ENCODE peak calls at places on chromosomes 7 and 10, in five cellular contexts. P, T, F, J and Y are unnamed samples.

GRCh38 chr7:35558841-35559240 is 136.1 kb downstream of the HERPUD2 start:
- DNase-seq in P (no peak), T (no peak), F (no peak), J (no peak), Y (no peak)

GRCh38 chr10:102782698-102783540 is 39.2 kb downstream of the WBP1L start:
- DNase-seq in P (no peak), T (peak; percentile 93), F (peak; percentile 78), J (no peak), Y (no peak)

GRCh38 chr10:5811387-5811821 is 1.8 kb downstream of the GDI2 start:
- DNase-seq in P (peak; percentile 12), T (peak; percentile 58), F (no peak), J (no peak), Y (peak; percentile 47)

GRCh38 chr10:69335063-69335587 is 56.8 kb downstream of the HK1 start:
- DNase-seq in P (no peak), T (no peak), F (peak; percentile 83), J (no peak), Y (no peak)

GRCh38 chr10:124461642-124462347 is at the start of gene LHPP:
- DNase-seq in P (peak; percentile 35), T (peak; percentile 75), F (peak; percentile 93), J (peak; percentile 60), Y (peak; percentile 79)

GRCh38 chr7:96004598-96004997 is 232.2 kb downstream of the DYNC1I1 start:
- DNase-seq in P (peak; percentile 13), T (peak; percentile 92), F (no peak), J (peak; percentile 39), Y (peak; percentile 53)

GRCh38 chr10:33190406-33190805 is 144.1 kb downstream of the NRP1 start:
- DNase-seq in P (no peak), T (no peak), F (no peak), J (no peak), Y (no peak)

GRCh38 chr10:108392286-108392685 is 1227.8 kb upstream of the SORCS1 start:
- DNase-seq in P (no peak), T (peak; percentile 72), F (no peak), J (no peak), Y (no peak)

GRCh38 chr7:150903627-150904026 is 51.3 kb downstream of the AOC1 start:
- DNase-seq in P (peak; percentile 65), T (peak; percentile 47), F (peak; percentile 85), J (no peak), Y (peak; percentile 43)

GRCh38 chr7:155682484-155682883 is 38.0 kb downstream of the RBM33 start:
- DNase-seq in P (no peak), T (no peak), F (no peak), J (no peak), Y (no peak)

GRCh38 chr10:373516-374309 is 238.5 kb downstream of the ZMYND11 start:
- DNase-seq in P (peak; percentile 85), T (peak; percentile 79), F (no peak), J (peak; percentile 70), Y (no peak)

GRCh38 chr10:68550747-68551411 is 9.3 kb upstream of the TET1 start:
- DNase-seq in P (peak; percentile 44), T (peak; percentile 85), F (no peak), J (peak; percentile 42), Y (peak; percentile 86)

GRCh38 chr7:28586736-28587135 is 174.4 kb downstream of the CREB5 start:
- DNase-seq in P (no peak), T (no peak), F (no peak), J (no peak), Y (peak; percentile 38)